ENCODE peak calls at places on chromosomes 4 and X, in seven cellular contexts. B, F, S, G, L, W and Q are unnamed samples.

GRCh38 chr4:10243856-10244255 is 127.3 kb upstream of the WDR1 start:
- DNase-seq in G (no peak), L (no peak), S (no peak), B (no peak), W (no peak), F (no peak), Q (no peak)

GRCh38 chr4:89253306-89253705 is 54.3 kb downstream of the GPRIN3 start:
- DNase-seq in W (peak; percentile 58), L (no peak), G (no peak), B (no peak), F (no peak), S (no peak), Q (no peak)

GRCh38 chr4:19776929-19777328 is 474.8 kb upstream of the SLIT2 start:
- DNase-seq in B (no peak), S (no peak), G (no peak), W (no peak), L (no peak), F (no peak), Q (no peak)

GRCh38 chr4:165726831-165727230 is 146.2 kb upstream of the TLL1 start:
- DNase-seq in L (no peak), W (no peak), B (no peak), S (no peak), G (no peak), F (peak; percentile 72), Q (no peak)

GRCh38 chr4:153676491-153676890 is 7.6 kb upstream of the TLR2 start:
- DNase-seq in W (no peak), B (no peak), G (no peak), F (peak; percentile 81), S (no peak), L (no peak), Q (no peak)

GRCh38 chrX:133350751-133351150 is 64.5 kb downstream of the GPC4 start:
- DNase-seq in G (no peak), S (peak; percentile 47), B (no peak), L (peak; percentile 10), F (no peak), W (peak; percentile 6), Q (no peak)

GRCh38 chr4:16777726-16778125 is 120.7 kb downstream of the LDB2 start:
- DNase-seq in B (no peak), L (no peak), S (no peak), F (no peak), G (no peak), W (no peak), Q (no peak)

GRCh38 chrX:128021566-128021965 is 30.6 kb downstream of the ACTRT1 start:
- DNase-seq in G (no peak), W (no peak), F (no peak), B (no peak), S (no peak), L (no peak), Q (no peak)

GRCh38 chr4:134470544-134470943 is 269.0 kb upstream of the PABPC4L start:
- DNase-seq in L (no peak), S (no peak), W (peak; percentile 62), B (no peak), G (no peak), F (no peak), Q (no peak)

DNA sequence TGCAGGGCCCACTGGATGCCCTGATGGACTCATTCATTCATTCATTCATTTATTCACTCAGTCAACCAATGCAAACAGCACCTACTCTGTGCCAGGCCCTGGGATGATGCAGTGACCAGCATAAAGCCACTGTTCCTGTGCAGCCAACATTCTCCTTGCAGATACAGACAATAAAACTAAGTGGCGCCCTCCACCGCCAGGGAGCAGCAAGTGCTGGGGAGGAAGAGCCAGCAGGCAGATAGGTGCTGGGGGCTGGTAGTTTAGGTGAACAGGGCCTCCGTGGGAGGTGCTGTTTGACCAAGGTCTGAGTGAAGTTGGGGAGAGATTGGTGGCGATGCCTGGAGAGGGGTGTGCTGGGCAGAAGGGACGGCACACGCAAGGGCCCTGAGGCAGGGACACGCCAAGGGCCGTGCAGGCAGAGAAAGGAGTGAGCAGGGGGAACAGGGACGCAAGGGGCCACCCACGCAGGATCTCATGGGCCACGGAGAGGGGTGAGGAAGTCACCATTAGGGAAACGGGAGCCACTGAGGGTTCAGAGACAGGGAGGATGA is 65.5 kb downstream of the WFS1 start:
- DNase-seq in L (no peak), G (no peak), W (no peak), B (no peak), F (no peak), S (no peak), Q (no peak)
- H3K4me1 ChIP-seq in L (no peaks in the 10 kb centered on the region), G (no peaks in the 10 kb centered on the region), W (no peaks in the 10 kb centered on the region), B (no peaks in the 10 kb centered on the region), F (no peaks in the 10 kb centered on the region), S (no peaks in the 10 kb centered on the region), Q (no peaks in the 10 kb centered on the region)

GRCh38 chr4:23782778-23783455 is 106.9 kb downstream of the PPARGC1A start:
- DNase-seq in B (no peak), L (no peak), S (no peak), F (no peak), G (no peak), W (no peak), Q (no peak)
- TF ChIP-seq CTCF in B (no peak), L (no peak), S (no peak), F (no peak), G (no peak), W (no peak), Q (no peak)

DNA sequence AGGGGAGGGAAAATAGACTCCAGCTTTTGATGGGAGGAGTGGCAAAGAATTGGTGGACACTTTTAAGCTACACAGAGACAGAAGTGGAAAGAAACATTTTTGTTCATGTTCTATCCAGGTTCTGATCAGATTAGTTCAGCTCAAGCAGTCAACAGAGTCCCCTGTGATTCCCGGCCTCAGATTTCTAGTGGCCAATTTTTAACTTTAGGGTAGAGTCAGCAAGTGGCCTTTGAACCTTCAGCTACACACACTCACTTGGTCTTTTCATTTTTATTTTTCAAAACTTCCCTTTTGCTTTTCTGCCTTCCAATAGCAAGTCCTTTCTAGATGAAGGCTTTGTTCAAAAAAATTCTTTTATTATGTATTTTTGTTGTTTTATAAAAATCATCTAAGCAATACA is 169.2 kb upstream of the RPS6KA3 start:
- DNase-seq in W (no peak), G (no peak), F (no peak), B (no peak), L (no peak), S (no peak), Q (no peak)
- H3K4me1 ChIP-seq in W (no peaks in the 10 kb centered on the region), G (peaks cover 58% of the 10 kb centered on the region), F (no peaks in the 10 kb centered on the region), B (peaks cover 28% of the 10 kb centered on the region), L (no peaks in the 10 kb centered on the region), S (no peaks in the 10 kb centered on the region), Q (no peaks in the 10 kb centered on the region)

DNA sequence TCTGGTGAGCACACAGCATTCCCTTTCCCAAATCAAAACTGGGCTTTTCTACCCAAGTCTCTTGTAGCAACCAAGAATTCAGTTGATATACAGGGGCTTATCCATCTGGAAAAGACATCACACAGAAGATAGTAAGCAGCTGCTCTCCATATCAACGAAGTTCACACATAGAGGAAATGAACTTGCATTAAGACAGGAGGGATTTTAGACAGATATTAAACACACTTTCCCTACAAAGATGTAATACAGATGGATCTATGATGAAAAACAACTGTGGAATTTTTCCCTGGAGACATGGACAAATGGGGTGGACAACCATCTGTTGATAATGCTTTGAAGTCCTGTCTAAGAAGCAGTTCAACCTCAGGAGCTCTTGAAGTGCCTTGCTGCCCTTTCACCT is 9.8 kb upstream of the PDE5A start:
- DNase-seq in L (no peak), B (no peak), W (no peak), S (no peak), F (no peak), G (no peak), Q (no peak)
- TF ChIP-seq CTCF in L (no peak), B (no peak), W (no peak), S (no peak), F (no peak), G (no peak), Q (no peak)

GRCh38 chr4:3303445-3303824 is 10.6 kb downstream of the RGS12 start:
- DNase-seq in F (no peak), S (no peak), G (no peak), L (no peak), B (no peak), W (no peak), Q (peak; percentile 43)
- H3K4me1 ChIP-seq in F (no peaks in the 10 kb centered on the region), S (peaks cover 24% of the 10 kb centered on the region), G (peaks cover 59% of the 10 kb centered on the region), L (peaks cover 8% of the 10 kb centered on the region), B (peaks cover 7% of the 10 kb centered on the region), W (no peaks in the 10 kb centered on the region), Q (peaks cover 17% of the 10 kb centered on the region)

DNA sequence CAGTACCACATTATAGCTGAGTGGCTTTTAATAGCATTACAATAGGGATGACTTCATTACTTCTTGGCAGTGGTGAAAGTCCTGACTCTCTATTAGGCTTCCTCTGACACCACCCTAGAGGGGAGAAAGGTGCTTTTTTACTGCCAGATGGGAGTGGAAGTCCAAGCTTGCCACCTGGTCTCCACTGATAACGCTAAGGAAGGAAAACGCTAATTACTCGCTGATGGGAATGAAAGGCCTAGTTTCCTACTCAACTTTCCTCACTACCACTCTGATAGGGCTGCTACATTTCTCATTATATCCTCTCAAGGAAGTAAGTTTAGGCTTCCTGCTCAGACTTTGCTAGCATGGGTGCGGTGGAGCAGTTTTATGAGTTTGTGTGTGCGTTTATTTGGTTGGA is 62.3 kb upstream of the PAGE3 start:
- DNase-seq in S (no peak), G (no peak), W (peak; percentile 40), F (no peak), B (no peak), L (no peak), Q (no peak)
- TF ChIP-seq CTCF in S (no peak), G (no peak), W (no peak), F (no peak), B (no peak), L (no peak), Q (no peak)